ENCODE peak calls at places on chromosomes 1 and 21, in four cellular contexts. T, Y, D and I are unnamed samples.

GRCh38 chr1:51415963-51416362 is 85.6 kb upstream of the TTC39A start:
- DNase-seq in Y (no peak), T (no peak), D (no peak), I (no peak)

GRCh38 chr1:206808615-206809014 is 36.3 kb upstream of the IL10 start:
- DNase-seq in Y (peak; percentile 54), T (peak; percentile 57), D (peak; percentile 64), I (no peak)

GRCh38 chr21:24856326-24856725 is 751.0 kb downstream of the MRPL39 start:
- DNase-seq in T (no peak), D (no peak), Y (no peak), I (no peak)

GRCh38 chr21:44709426-44710293 is 1.7 kb downstream of the TSPEAR start:
- DNase-seq in D (no peak), Y (peak; percentile 46), T (peak; percentile 0), I (no peak)

GRCh38 chr1:94737124-94737998 is 82.8 kb upstream of the SLC44A3 start:
- DNase-seq in D (peak; percentile 91), Y (no peak), T (peak; percentile 45), I (no peak)

GRCh38 chr1:152442765-152443164 is 28.7 kb upstream of the CRNN start:
- DNase-seq in T (no peak), Y (no peak), D (no peak), I (no peak)

GRCh38 chr1:22827666-22828065 is 117.0 kb downstream of the EPHB2 start:
- DNase-seq in Y (no peak), T (no peak), D (no peak), I (no peak)

GRCh38 chr21:45847870-45848269 is 133.7 kb upstream of the COL6A1 start:
- DNase-seq in D (no peak), T (no peak), Y (peak; percentile 11), I (no peak)

GRCh38 chr1:192776998-192777397 is 31.8 kb upstream of the RGS2 start:
- DNase-seq in Y (no peak), T (no peak), D (no peak), I (no peak)

GRCh38 chr1:196462101-196462500 is 146.1 kb downstream of the KCNT2 start:
- DNase-seq in T (peak; percentile 2), Y (no peak), D (peak; percentile 14), I (no peak)

GRCh38 chr1:31977361-31978131 is 36.1 kb upstream of the KHDRBS1 start:
- DNase-seq in Y (peak; percentile 85), T (peak; percentile 47), D (peak; percentile 66), I (no peak)

GRCh38 chr1:10681296-10682113 is 114.9 kb downstream of the CASZ1 start:
- DNase-seq in Y (no peak), T (no peak), D (no peak), I (no peak)

GRCh38 chr21:31872452-31873274 is at the start of gene HUNK:
- DNase-seq in T (peak; percentile 54), Y (peak; percentile 62), D (peak; percentile 38), I (peak; percentile 73)

GRCh38 chr1:37477198-37477931 is 3.0 kb downstream of the ZC3H12A start:
- DNase-seq in Y (peak; percentile 69), D (peak; percentile 83), T (peak; percentile 78), I (no peak)

GRCh38 chr21:31317688-31318087 is 26.4 kb downstream of the TIAM1 start:
- DNase-seq in Y (no peak), T (no peak), D (no peak), I (no peak)

GRCh38 chr1:24299901-24300300 is 19.3 kb upstream of the GRHL3 start:
- DNase-seq in T (no peak), Y (no peak), D (no peak), I (no peak)

GRCh38 chr1:153058826-153059784 is 1.8 kb upstream of the SPRR2A start:
- DNase-seq in T (no peak), Y (no peak), D (no peak), I (no peak)

GRCh38 chr1:94798054-94798453 is 22.1 kb upstream of the SLC44A3 start:
- DNase-seq in D (no peak), T (no peak), Y (no peak), I (no peak)

GRCh38 chr1:91091812-91092211 is 70.0 kb upstream of the ZNF644 start:
- DNase-seq in D (peak; percentile 12), Y (no peak), T (no peak), I (no peak)

GRCh38 chr1:94382163-94382562 is 36.0 kb upstream of the ABCD3 start:
- DNase-seq in T (no peak), D (no peak), Y (no peak), I (no peak)

GRCh38 chr1:207040181-207040533 is 7.6 kb upstream of the C1orf116 start:
- DNase-seq in D (peak; percentile 51), Y (no peak), T (peak; percentile 43), I (no peak)

GRCh38 chr1:181079382-181079781 is 9.1 kb upstream of the IER5 start:
- DNase-seq in D (no peak), T (peak; percentile 74), Y (no peak), I (no peak)

GRCh38 chr1:209072481-209072880 is 511.0 kb upstream of the CAMK1G start:
- DNase-seq in D (no peak), T (no peak), Y (no peak), I (no peak)

GRCh38 chr1:243411472-243411871 is 155.6 kb downstream of the SDCCAG8 start:
- DNase-seq in D (no peak), T (no peak), Y (no peak), I (no peak)

GRCh38 chr1:169933999-169934725 is 40.5 kb upstream of the SCYL3 start:
- DNase-seq in Y (no peak), D (no peak), T (no peak), I (no peak)

GRCh38 chr1:228900993-228901392 is 165.7 kb downstream of the RHOU start:
- DNase-seq in T (no peak), D (no peak), Y (no peak), I (no peak)

GRCh38 chr1:228898582-228898992 is 163.3 kb downstream of the RHOU start:
- DNase-seq in T (no peak), D (no peak), Y (no peak), I (no peak)

GRCh38 chr1:228900099-228900965 is 165.1 kb downstream of the RHOU start:
- DNase-seq in T (peak; percentile 22), D (peak; percentile 46), Y (no peak), I (no peak)

GRCh38 chr1:228897901-228898300 is 162.6 kb downstream of the RHOU start:
- DNase-seq in D (no peak), Y (no peak), T (no peak), I (no peak)

GRCh38 chr1:228899421-228899956 is 164.2 kb downstream of the RHOU start:
- DNase-seq in D (no peak), Y (no peak), T (no peak), I (no peak)
- H2BK5ac ChIP-seq in D (no peak overlapping the region), Y (no peak overlapping the region), T (no peak overlapping the region), I (no peak overlapping the region)

GRCh38 chr1:247047702-247048101 is 30.9 kb downstream of the ZNF670 start:
- DNase-seq in T (no peak), Y (no peak), D (no peak), I (no peak)

GRCh38 chr1:247043406-247043805 is 35.2 kb downstream of the ZNF670 start:
- DNase-seq in D (no peak), T (no peak), Y (no peak), I (no peak)

DNA sequence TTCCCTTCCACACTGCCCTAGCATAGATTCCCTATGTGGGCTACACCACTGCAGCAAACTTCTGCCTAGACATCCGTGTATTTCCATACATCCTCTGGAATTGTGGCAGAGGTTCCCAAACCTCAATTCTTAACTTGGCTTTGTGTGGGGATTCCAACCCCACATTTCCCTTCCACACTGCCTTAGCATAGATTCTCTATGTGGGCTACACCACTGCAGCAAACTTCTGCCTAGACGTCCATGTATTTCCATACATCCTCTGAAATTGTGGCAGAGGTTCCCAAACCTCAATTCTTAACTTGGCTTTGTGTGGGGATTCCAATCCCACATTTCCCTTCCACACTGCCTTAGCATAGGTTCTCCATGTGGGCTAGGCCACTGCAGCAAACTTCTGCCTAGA is 31.4 kb downstream of the ZNF670 start:
- DNase-seq in Y (no peak), T (no peak), D (no peak), I (no peak)
- H3K9me3 ChIP-seq in Y (peaks cover 59% of the 10 kb centered on the region), T (peaks cover 42% of the 10 kb centered on the region), D (peaks cover 87% of the 10 kb centered on the region), I (peaks cover 88% of the 10 kb centered on the region)

GRCh38 chr1:35268282-35269189 is at the start of gene ZMYM4:
- DNase-seq in Y (peak; percentile 95), T (peak; percentile 99), D (peak; percentile 99), I (peak; percentile 87)

GRCh38 chr1:35266306-35266705 is 2.2 kb upstream of the ZMYM4 start:
- DNase-seq in T (no peak), Y (no peak), D (no peak), I (no peak)

GRCh38 chr1:35264861-35265260 is 3.6 kb upstream of the ZMYM4 start:
- DNase-seq in Y (peak; percentile 27), T (peak; percentile 35), D (peak; percentile 22), I (no peak)

GRCh38 chr1:35269989-35270289 is 1.4 kb downstream of the ZMYM4 start:
- DNase-seq in T (no peak), Y (no peak), D (no peak), I (no peak)

GRCh38 chr1:35269190-35269988 is 880 bp downstream of the ZMYM4 start:
- DNase-seq in Y (no peak), T (no peak), D (peak; percentile 30), I (peak; percentile 9)
- H2BK5ac ChIP-seq in Y (no peak overlapping the region), T (peak overlapping the region; percentile 79), D (no peak overlapping the region), I (peak overlapping the region; percentile 83)

DNA sequence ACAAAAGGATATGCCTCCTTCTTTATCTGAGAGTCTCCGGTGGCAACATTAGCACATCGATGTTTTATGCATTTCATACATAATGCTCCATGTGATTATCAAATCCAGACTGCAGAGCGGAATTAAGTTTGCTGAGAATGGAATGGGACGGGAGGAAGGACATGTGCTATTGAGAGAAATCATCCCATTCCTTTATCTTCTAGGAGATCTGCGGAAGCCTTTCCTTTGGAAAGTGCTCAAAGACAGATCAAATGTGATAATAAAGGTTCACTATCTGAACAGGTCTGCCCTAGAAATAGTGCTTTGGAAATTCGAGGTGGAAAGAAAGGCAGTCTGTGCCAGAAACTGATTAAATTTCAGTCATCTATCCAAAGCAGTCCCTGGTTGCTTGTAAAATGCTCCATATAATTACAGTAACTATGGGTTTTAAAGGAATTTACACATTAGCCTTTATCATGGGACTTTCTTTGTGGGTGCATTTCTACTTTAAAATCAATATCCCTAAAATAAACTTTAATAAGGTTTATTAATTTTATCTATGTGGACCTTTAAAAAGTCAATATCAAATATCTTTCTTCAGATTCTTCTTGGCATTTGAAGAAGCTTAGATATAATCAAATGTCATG is 473.5 kb upstream of the ADGRL2 start:
- DNase-seq in D (no peak), T (no peak), Y (no peak), I (no peak)
- H3K9me3 ChIP-seq in D (no peaks in the 10 kb centered on the region), T (no peaks in the 10 kb centered on the region), Y (no peaks in the 10 kb centered on the region), I (no peaks in the 10 kb centered on the region)